ENCODE peak calls at places on chromosomes 4 and X, in nine cellular contexts. T is lower leg skin, F is transverse colon, B is HCT116, G is IMR-90, X is heart left ventricle, I is uterus, P is GM12878, E is ovary. S is an unnamed sample.

GRCh38 chr4:73729534-73730165 is 10.7 kb upstream of the CXCL8 start:
- DNase-seq in I (peak), G (peak), E (peak), X (no peak), P (no peak), T (peak), F (peak), B (peak), S (peak)

GRCh38 chrX:40130207-40130606 is 32.4 kb upstream of the BCOR start:
- DNase-seq in T (no peak), E (no peak), X (no peak), P (no peak), G (peak), B (peak), F (no peak), I (peak), S (no peak)

GRCh38 chrX:78123190-78123589 is 16.3 kb downstream of the TAF9B start:
- DNase-seq in G (peak), T (no peak), E (no peak), X (no peak), I (no peak), B (no peak), F (no peak), P (no peak), S (no peak)

GRCh38 chr4:155047755-155048154 is 160.7 kb upstream of the NPY2R start:
- DNase-seq in E (no peak), B (no peak), I (no peak), X (no peak), P (no peak), T (no peak), F (no peak), G (peak), S (no peak)

GRCh38 chr4:55125763-55126541 is 557 bp upstream of the KDR start:
- DNase-seq in B (no peak), X (no peak), E (no peak), G (no peak), I (no peak), T (no peak), F (no peak), P (no peak), S (no peak)

GRCh38 chrX:1592128-1592862 is 891 bp downstream of the AKAP17A start:
- DNase-seq in E (peak), B (no peak), T (no peak), P (no peak), I (no peak), G (peak), X (no peak), F (peak), S (no peak)

GRCh38 chr4:89788243-89789072 is 48.5 kb downstream of the SNCA start:
- DNase-seq in E (peak), I (peak), T (no peak), B (no peak), G (peak), F (no peak), X (no peak), P (no peak), S (no peak)

GRCh38 chrX:44937606-44938005 is 64.6 kb downstream of the KDM6A start:
- DNase-seq in F (no peak), G (no peak), I (no peak), X (no peak), B (no peak), E (no peak), T (no peak), P (no peak), S (no peak)

GRCh38 chr4:147674073-147674472 is 9.9 kb downstream of the PRMT9 start:
- DNase-seq in T (no peak), I (no peak), X (no peak), E (no peak), B (no peak), G (peak), F (no peak), P (no peak), S (no peak)

DNA sequence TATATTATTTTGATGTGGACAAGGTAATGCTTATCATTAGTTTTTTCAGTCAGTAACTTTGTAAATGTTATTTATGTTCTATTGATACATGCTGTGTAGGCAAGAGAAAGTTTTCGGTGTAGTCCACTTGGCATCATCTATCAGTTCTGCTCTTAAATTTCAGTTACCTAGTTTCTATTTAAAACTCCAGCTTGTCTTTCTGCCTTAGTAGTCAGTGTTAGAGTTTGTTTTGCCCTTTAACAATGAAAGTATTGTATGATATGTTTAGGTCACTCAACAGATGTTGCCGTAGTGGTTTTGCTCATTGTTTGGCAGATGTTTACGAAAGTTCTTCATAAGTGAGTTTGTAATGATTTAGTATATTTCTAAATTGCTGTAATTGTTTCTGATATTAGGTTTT is 34.9 kb upstream of the FHDC1 start:
- DNase-seq in X (no peak), I (no peak), G (no peak), F (no peak), E (no peak), T (no peak), P (no peak), B (no peak), S (no peak)
- H3K4me3 ChIP-seq in X (no peak), I (no peak), G (no peak), F (no peak), E (no peak), T (no peak), P (no peak), B (no peak), S (no peak)

DNA sequence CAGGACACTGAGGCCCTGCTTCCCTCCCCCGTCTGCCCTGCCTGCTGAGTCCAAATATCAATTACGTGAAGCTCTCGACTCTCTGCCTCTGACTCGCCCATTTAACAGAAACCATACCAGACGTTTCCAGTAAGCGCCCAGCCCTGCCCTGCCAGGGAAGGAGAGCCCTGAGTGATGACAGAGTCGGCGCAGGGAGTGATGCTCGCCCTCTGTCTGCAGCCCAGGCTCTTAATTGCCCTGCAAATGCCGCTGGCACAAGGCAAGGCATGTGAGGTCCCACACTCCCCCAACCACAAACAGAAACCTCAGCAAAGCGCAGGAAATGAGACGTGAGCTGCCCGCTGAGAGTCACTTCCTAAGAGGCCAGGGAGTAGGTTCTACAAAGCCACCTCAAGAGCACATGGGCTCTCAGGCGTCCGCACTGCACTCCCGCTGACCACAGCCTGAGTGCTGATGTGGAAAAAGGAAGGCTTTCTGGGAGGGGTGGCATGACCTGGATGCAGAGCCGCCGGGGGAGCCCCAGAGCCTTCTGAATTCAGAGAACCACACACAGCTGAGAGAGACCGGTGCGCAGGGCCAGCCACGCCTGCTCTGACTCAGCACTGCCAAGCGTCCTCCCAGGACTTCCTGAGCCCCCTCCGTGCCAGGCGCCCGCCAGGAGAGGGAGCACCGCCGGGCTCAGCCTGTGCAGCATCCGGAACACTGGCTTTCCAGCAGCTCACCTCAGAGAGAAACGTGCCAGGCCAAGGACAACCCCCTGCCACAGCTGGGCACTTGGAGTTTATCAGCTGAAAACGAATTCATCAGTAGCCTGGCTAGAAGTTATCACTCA is 5.3 kb downstream of the ZFYVE28 start:
- DNase-seq in P (peak), X (peak), F (peak), I (peak), G (peak), T (peak), E (peak), B (peak), S (peak)
- TF ChIP-seq POLR2A in P (no peak), X (no peak), F (peak), I (no peak), G (no peak), T (no peak), E (no peak), B (no peak), S (no peak)

GRCh38 chr4:184733654-184734524 is at the start of gene CENPU:
- DNase-seq in X (peak), P (peak), T (peak), I (peak), F (peak), E (peak), B (peak), G (peak), S (peak)

GRCh38 chr4:184731056-184731455 is 2.8 kb downstream of the CENPU start:
- DNase-seq in X (no peak), B (no peak), I (no peak), F (no peak), T (no peak), G (no peak), E (no peak), P (no peak), S (no peak)

GRCh38 chr4:184734758-184735157 is 862 bp upstream of the CENPU start:
- DNase-seq in I (no peak), G (no peak), X (no peak), B (no peak), T (no peak), F (no peak), P (no peak), E (no peak), S (no peak)

GRCh38 chr4:184728858-184729257 is 5.0 kb downstream of the CENPU start:
- DNase-seq in B (no peak), G (peak), E (no peak), T (no peak), P (no peak), I (no peak), F (no peak), X (no peak), S (no peak)

GRCh38 chr4:184732126-184732525 is 1.8 kb downstream of the CENPU start:
- DNase-seq in B (no peak), T (no peak), I (no peak), G (peak), P (no peak), F (no peak), X (no peak), E (no peak), S (no peak)
- H3K4me3 ChIP-seq in B (peak), T (no peak), I (no peak), G (no peak), P (peak), F (no peak), X (peak), E (no peak), S (no peak)

GRCh38 chr4:8168832-8169598 is 10.4 kb upstream of the ABLIM2 start:
- DNase-seq in I (no peak), B (no peak), P (no peak), G (no peak), E (no peak), T (no peak), X (no peak), F (no peak), S (no peak)

GRCh38 chr4:8171941-8172924 is 13.6 kb upstream of the ABLIM2 start:
- DNase-seq in T (no peak), I (no peak), X (no peak), G (peak), P (peak), F (no peak), E (no peak), B (no peak), S (no peak)

GRCh38 chr4:8169763-8170162 is 11.2 kb upstream of the ABLIM2 start:
- DNase-seq in B (no peak), E (no peak), G (no peak), X (no peak), I (no peak), P (no peak), F (no peak), T (no peak), S (no peak)

GRCh38 chr4:8168232-8168631 is 9.6 kb upstream of the ABLIM2 start:
- DNase-seq in B (no peak), E (no peak), G (no peak), X (no peak), T (no peak), P (no peak), I (no peak), F (no peak), S (no peak)

GRCh38 chr4:8170341-8170740 is 11.7 kb upstream of the ABLIM2 start:
- DNase-seq in P (no peak), X (no peak), B (no peak), I (no peak), T (no peak), G (no peak), E (no peak), F (no peak), S (no peak)
- TF ChIP-seq POLR2A in P (no peak), X (no peak), B (no peak), I (no peak), T (no peak), G (no peak), E (no peak), F (no peak), S (no peak)

GRCh38 chr4:159105761-159106243 is 2.9 kb downstream of the RAPGEF2 start:
- DNase-seq in E (no peak), X (no peak), T (no peak), B (no peak), P (peak), I (no peak), F (no peak), G (peak), S (no peak)
- H3K4me3 ChIP-seq in E (no peak), X (peak), T (no peak), B (no peak), P (peak), I (peak), F (peak), G (peak), S (peak)

GRCh38 chr4:168318266-168318895 is at the start of gene DDX60:
- DNase-seq in X (peak), F (peak), B (peak), P (peak), E (peak), T (peak), I (peak), G (peak), S (peak)
- TF ChIP-seq POLR2A in X (no peak), F (peak), B (peak), P (peak), E (peak), T (no peak), I (no peak), G (peak), S (no peak)

GRCh38 chr4:127469575-127470289 is 163.0 kb upstream of the INTU start:
- DNase-seq in I (no peak), X (no peak), E (no peak), G (no peak), P (no peak), T (no peak), F (no peak), B (no peak), S (no peak)
- H3K4me3 ChIP-seq in I (no peak), X (no peak), E (no peak), G (no peak), P (no peak), T (no peak), F (no peak), B (no peak), S (no peak)

DNA sequence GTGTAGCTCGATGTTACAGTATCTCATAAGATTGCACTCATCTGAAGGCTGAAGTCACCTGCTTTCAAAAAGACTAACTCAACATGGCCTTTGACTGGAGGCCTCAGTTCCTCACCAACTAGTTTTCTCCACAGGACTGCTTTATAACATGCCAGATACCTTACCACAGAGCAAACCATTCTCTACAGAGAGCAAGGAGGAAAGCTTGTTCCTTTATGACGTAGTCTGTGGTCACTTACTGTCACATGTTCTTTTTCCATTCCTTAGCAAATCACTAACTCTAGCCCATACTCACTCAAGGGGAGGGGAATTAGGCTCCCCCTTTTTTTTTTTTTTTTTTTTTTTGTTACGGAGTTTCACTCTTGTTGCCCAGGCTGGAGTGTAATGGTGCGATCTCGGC is 3.2 kb downstream of the THAP9 start:
- DNase-seq in X (no peak), T (no peak), B (no peak), G (no peak), I (no peak), E (no peak), P (no peak), F (no peak), S (no peak)
- TF ChIP-seq POLR2A in X (no peak), T (no peak), B (no peak), G (no peak), I (no peak), E (no peak), P (no peak), F (no peak), S (no peak)

S was measured in breast epithelium.